ENCODE peak calls at places on chromosomes 13 and 19, in five cellular contexts. Q, I, R, V and D are unnamed samples.
A peak's percentile ranks its signal among the peaks of the same experiment; 100 is the strongest.

GRCh38 chr19:55468054-55468393 is 3.5 kb upstream of the C19orf85 start:
- DNase-seq in Q (no peak), I (no peak), R (peak; percentile 6), V (no peak), D (no peak)

GRCh38 chr13:51681037-51681678 is 96.9 kb downstream of the WDFY2 start:
- DNase-seq in Q (no peak), I (peak; percentile 88), R (no peak), V (peak; percentile 72), D (no peak)

GRCh38 chr19:7701654-7702457 is at the start of gene FCER2:
- DNase-seq in Q (peak; percentile 77), I (no peak), R (no peak), V (no peak), D (peak; percentile 79)

GRCh38 chr19:1591421-1592022 is 1.1 kb downstream of the MBD3 start:
- DNase-seq in Q (no peak), I (peak; percentile 13), R (no peak), V (peak; percentile 7), D (no peak)

GRCh38 chr19:3813473-3814392 is 27.6 kb upstream of the MATK start:
- DNase-seq in Q (no peak), I (no peak), R (no peak), V (no peak), D (no peak)

GRCh38 chr19:43527860-43528622 is 1.0 kb upstream of the ETHE1 start:
- DNase-seq in Q (no peak), I (peak; percentile 34), R (no peak), V (no peak), D (no peak)

GRCh38 chr13:110495376-110495775 is 66.1 kb downstream of the RAB20 start:
- DNase-seq in Q (no peak), I (no peak), R (no peak), V (no peak), D (no peak)

GRCh38 chr13:74290324-74290773 is 156.1 kb upstream of the KLF12 start:
- DNase-seq in Q (peak; percentile 23), I (peak; percentile 87), R (no peak), V (peak; percentile 91), D (peak; percentile 7)

GRCh38 chr13:51202477-51203046 is 19.6 kb upstream of the FAM124A start:
- DNase-seq in Q (no peak), I (peak; percentile 26), R (no peak), V (no peak), D (no peak)

GRCh38 chr19:632228-633067 is 889 bp downstream of the POLRMT start:
- DNase-seq in Q (peak; percentile 85), I (peak; percentile 65), R (no peak), V (peak; percentile 56), D (peak; percentile 84)

GRCh38 chr13:95356916-95357315 is 55.7 kb upstream of the ABCC4 start:
- DNase-seq in Q (no peak), I (no peak), R (no peak), V (no peak), D (no peak)

GRCh38 chr19:46739290-46739771 is 6.5 kb upstream of the FKRP start:
- DNase-seq in Q (no peak), I (no peak), R (peak; percentile 82), V (no peak), D (no peak)

GRCh38 chr19:49954092-49954825 is 6.7 kb downstream of the SIGLEC11 start:
- DNase-seq in Q (no peak), I (peak; percentile 14), R (no peak), V (peak; percentile 60), D (no peak)

GRCh38 chr19:5228932-5229777 is 111.5 kb downstream of the PTPRS start:
- DNase-seq in Q (no peak), I (no peak), R (no peak), V (peak; percentile 23), D (no peak)

GRCh38 chr19:55603115-55603514 is 2.3 kb upstream of the ZNF865 start:
- DNase-seq in Q (no peak), I (no peak), R (no peak), V (no peak), D (no peak)

GRCh38 chr13:45047394-45048328 is 58.3 kb downstream of the GPALPP1 start:
- DNase-seq in Q (peak; percentile 79), I (peak; percentile 88), R (peak; percentile 44), V (peak; percentile 89), D (peak; percentile 82)

GRCh38 chr19:42120276-42121010 is 11.8 kb downstream of the POU2F2 start:
- DNase-seq in Q (no peak), I (no peak), R (no peak), V (no peak), D (no peak)

GRCh38 chr19:42121036-42121621 is 11.1 kb downstream of the POU2F2 start:
- DNase-seq in Q (no peak), I (no peak), R (no peak), V (no peak), D (no peak)

GRCh38 chr19:42122691-42123607 is 9.3 kb downstream of the POU2F2 start:
- DNase-seq in Q (peak; percentile 62), I (peak; percentile 43), R (no peak), V (no peak), D (peak; percentile 75)

GRCh38 chr19:42123765-42124164 is 8.5 kb downstream of the POU2F2 start:
- DNase-seq in Q (no peak), I (no peak), R (no peak), V (no peak), D (no peak)

GRCh38 chr19:42121666-42122069 is 10.6 kb downstream of the POU2F2 start:
- DNase-seq in Q (peak; percentile 83), I (peak; percentile 93), R (peak; percentile 39), V (peak; percentile 82), D (peak; percentile 84)
- TF ChIP-seq CTCF in Q (no peak), I (no peak), R (no peak), V (no peak), D (no peak)

DNA sequence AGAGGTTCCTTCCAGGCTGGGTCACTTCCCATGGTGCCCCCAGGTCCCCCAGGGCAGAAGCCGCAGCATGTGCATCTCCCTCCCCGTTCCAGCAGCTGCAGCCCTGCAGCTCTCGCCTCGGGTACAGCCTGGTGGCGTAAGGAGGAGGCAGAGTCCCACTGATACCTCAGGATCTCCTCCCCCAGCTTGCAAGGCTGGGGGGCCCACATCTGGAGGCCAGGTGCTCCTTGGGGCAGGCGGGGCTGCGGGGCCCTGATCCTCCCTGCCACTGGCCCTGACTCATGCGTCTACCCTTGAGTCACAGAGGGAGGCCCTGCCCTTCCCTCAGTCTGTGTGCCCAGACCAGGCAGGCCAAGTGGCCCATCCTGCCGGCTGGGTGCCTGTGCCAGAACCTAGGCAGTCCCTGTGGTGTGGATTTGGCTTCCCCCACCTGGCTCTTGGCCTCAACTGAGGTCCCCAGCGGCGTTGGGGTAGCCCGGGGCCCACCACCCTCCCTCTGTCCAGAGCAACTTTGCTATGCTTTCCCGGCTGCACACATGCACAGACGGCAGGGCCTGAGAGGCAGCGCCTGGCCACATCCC is 12.8 kb downstream of the YIPF2 start:
- DNase-seq in Q (no peak), I (peak; percentile 87), R (no peak), V (peak; percentile 66), D (no peak)
- TF ChIP-seq CTCF in Q (no peak), I (peak; percentile 22), R (no peak), V (no peak), D (no peak)

DNA sequence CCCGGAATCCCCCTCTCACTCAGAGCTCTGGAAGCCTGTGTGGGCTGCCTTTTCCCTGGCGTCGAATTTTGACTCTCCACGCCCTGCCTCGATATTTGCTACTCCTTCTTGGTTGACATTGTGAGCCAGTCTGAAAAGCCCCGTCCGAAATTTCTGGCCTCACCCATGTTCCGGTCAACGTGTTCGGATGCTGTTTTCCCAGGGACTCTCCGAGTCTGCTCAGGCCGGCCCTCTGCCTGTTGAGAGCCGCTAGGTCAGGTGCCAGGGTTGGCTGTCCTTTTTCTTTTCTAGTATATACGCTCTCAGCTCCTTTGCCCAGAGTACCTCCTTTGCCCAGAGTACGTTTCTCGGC is 6.8 kb upstream of the DGKH start:
- DNase-seq in Q (peak; percentile 69), I (peak; percentile 80), R (peak; percentile 37), V (peak; percentile 73), D (peak; percentile 71)
- TF ChIP-seq CTCF in Q (peak; percentile 36), I (peak; percentile 74), R (peak; percentile 62), V (peak; percentile 79), D (no peak)

GRCh38 chr19:28324275-28325060 is 888.5 kb downstream of the UQCRFS1 start:
- DNase-seq in Q (no peak), I (no peak), R (no peak), V (no peak), D (no peak)
- TF ChIP-seq CTCF in Q (no peak), I (no peak), R (no peak), V (peak; percentile 17), D (no peak)

GRCh38 chr19:12788682-12789097 is 2.6 kb upstream of the JUNB start:
- DNase-seq in Q (peak; percentile 89), I (peak; percentile 81), R (peak; percentile 84), V (peak; percentile 77), D (peak; percentile 82)
- TF ChIP-seq CTCF in Q (peak; percentile 7), I (no peak), R (peak; percentile 18), V (no peak), D (no peak)